ENCODE peak calls at places on chromosomes 5 and 9, in eight cellular contexts. Z is GM12891, I is stomach, M is spleen, H is prostate gland, V is sigmoid colon, B is breast epithelium, S is GM12892. U is an unnamed sample.

GRCh38 chr5:90096415-90097081 is 313.0 kb downstream of the CETN3 start:
- DNase-seq in Z (no peak), I (peak), M (no peak), H (no peak), V (no peak), B (no peak), S (no peak), U (no peak)

GRCh38 chr9:115006660-115007059 is 76.3 kb upstream of the TNFSF8 start:
- DNase-seq in Z (no peak), I (no peak), M (no peak), H (no peak), V (no peak), B (no peak), S (no peak), U (no peak)

GRCh38 chr5:90833753-90834152 is 275.2 kb downstream of the ADGRV1 start:
- DNase-seq in Z (no peak), I (no peak), M (no peak), H (no peak), V (no peak), B (no peak), S (no peak), U (no peak)

GRCh38 chr9:11235061-11235460 is 622.3 kb upstream of the PTPRD start:
- DNase-seq in Z (no peak), I (no peak), M (no peak), H (no peak), V (no peak), B (no peak), S (no peak), U (no peak)

GRCh38 chr5:122192477-122192876 is 63.1 kb downstream of the ZNF474 start:
- DNase-seq in Z (no peak), I (no peak), M (no peak), H (no peak), V (no peak), B (no peak), S (no peak), U (no peak)

GRCh38 chr5:14217587-14217986 is 74.4 kb downstream of the TRIO start:
- DNase-seq in Z (no peak), I (no peak), M (no peak), H (no peak), V (no peak), B (no peak), S (no peak), U (no peak)

GRCh38 chr5:1063661-1064382 is 48.0 kb downstream of the SLC12A7 start:
- DNase-seq in Z (no peak), I (no peak), M (no peak), H (no peak), V (no peak), B (no peak), S (no peak), U (no peak)

GRCh38 chr5:16502866-16503265 is 37.3 kb upstream of the ZNF622 start:
- DNase-seq in Z (no peak), I (no peak), M (no peak), H (no peak), V (no peak), B (no peak), S (no peak), U (no peak)

GRCh38 chr5:137214446-137215189 is 284.5 kb downstream of the SPOCK1 start:
- DNase-seq in Z (no peak), I (no peak), M (no peak), H (no peak), V (no peak), B (no peak), S (no peak), U (no peak)

GRCh38 chr9:88258012-88258411 is 119.7 kb upstream of the SPATA31C2 start:
- DNase-seq in Z (no peak), I (no peak), M (no peak), H (no peak), V (peak), B (no peak), S (no peak), U (no peak)

GRCh38 chr9:18921677-18922076 is 111.3 kb downstream of the SAXO1 start:
- DNase-seq in Z (no peak), I (no peak), M (no peak), H (no peak), V (no peak), B (no peak), S (no peak), U (no peak)

GRCh38 chr5:172791291-172791690 is 20.3 kb upstream of the DUSP1 start:
- DNase-seq in Z (no peak), I (no peak), M (no peak), H (no peak), V (peak), B (no peak), S (no peak), U (peak)

GRCh38 chr9:127714916-127715442 is 484 bp downstream of the PTRH1 start:
- DNase-seq in Z (peak), I (peak), M (peak), H (no peak), V (no peak), B (no peak), S (no peak), U (no peak)

GRCh38 chr9:92964981-92965758 is 17.8 kb downstream of the FGD3 start:
- DNase-seq in Z (no peak), I (peak), M (peak), H (no peak), V (no peak), B (peak), S (no peak), U (peak)

GRCh38 chr5:17807069-17807468 is 172.8 kb downstream of the TAF11L14 start:
- DNase-seq in Z (no peak), I (no peak), M (no peak), H (no peak), V (no peak), B (no peak), S (no peak), U (no peak)

GRCh38 chr9:128262687-128263086 is 13.1 kb downstream of the GOLGA2 start:
- DNase-seq in Z (no peak), I (no peak), M (no peak), H (no peak), V (no peak), B (no peak), S (no peak), U (no peak)

GRCh38 chr5:169219351-169219750 is 81.6 kb downstream of the SLIT3 start:
- DNase-seq in Z (no peak), I (no peak), M (no peak), H (no peak), V (no peak), B (no peak), S (no peak), U (no peak)

DNA sequence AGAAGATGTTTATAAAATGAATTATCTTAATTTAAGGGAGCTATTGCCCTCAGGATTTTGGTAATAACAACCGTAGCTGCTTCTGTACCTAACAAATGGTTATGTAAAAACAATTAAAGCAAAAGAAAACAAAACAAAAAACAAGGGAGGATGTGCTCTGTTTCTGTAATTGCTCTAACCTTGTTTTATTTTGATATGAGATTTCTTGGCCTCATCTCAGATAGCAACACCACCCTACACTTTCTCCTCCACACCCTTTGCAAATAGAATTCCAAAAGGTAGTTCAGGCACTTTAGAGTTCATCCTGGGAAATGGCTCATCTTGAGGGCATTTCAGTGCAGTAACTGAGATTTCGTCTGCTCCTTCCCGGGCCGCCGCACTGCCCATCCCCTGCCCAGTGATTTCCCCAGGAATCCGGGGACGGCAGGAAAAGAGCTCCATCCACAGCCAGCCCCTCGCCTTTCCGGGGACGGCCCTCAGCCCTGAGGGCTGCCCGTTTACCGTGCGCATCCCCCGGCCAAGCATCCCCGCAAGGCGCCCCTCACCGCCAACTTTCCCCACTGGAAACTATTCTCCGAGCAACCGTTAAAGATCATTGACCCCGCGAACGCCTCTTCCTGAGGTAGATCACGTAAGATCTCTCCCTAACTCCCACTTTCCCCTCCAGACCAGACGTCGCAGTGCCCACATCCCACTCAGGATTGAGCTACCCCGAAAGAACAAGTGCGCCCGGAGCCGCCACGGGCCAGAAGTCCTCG is 1.2 kb downstream of the FNBP1 start:
- DNase-seq in Z (no peak), I (no peak), M (peak), H (no peak), V (peak), B (no peak), S (no peak), U (no peak)
- TF ChIP-seq POLR2A in Z (no peak), I (no peak), M (no peak), H (no peak), V (no peak), B (no peak), S (peak), U (no peak)

GRCh38 chr5:113036826-113037225 is 60.2 kb downstream of the DCP2 start:
- DNase-seq in Z (no peak), I (no peak), M (no peak), H (no peak), V (no peak), B (no peak), S (no peak), U (no peak)
- TF ChIP-seq POLR2AphosphoS5 in Z (no peak), I (no peak), M (no peak), H (no peak), V (no peak), B (no peak), S (no peak), U (no peak)

GRCh38 chr9:35746583-35746982 is 2.4 kb downstream of the GBA2 start:
- DNase-seq in Z (no peak), I (no peak), M (no peak), H (no peak), V (no peak), B (no peak), S (no peak), U (no peak)
- TF ChIP-seq POLR2A in Z (no peak), I (no peak), M (no peak), H (no peak), V (no peak), B (no peak), S (no peak), U (no peak)

DNA sequence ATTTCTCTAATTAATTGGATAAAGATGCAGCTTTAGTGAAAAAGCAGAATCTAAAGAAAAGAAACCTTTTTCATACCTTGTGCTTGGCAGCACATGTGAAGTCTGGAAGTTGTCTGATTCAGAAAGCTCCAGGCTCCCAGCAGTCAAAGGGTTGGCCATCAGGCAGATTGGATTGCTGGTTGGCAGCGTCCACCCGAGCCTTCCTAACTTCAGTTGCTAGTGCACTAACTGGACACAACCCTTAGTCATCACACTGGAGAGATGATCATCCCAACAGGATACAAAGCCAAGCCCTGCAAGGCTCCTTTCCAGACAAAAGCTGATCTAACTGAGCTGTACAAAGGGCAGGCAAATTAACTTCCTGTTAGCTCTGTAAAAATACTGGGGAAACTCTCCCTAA is 185.5 kb downstream of the SNX18 start:
- DNase-seq in Z (no peak), I (no peak), M (no peak), H (no peak), V (peak), B (no peak), S (no peak), U (no peak)
- TF ChIP-seq POLR2AphosphoS5 in Z (no peak), I (no peak), M (no peak), H (no peak), V (peak), B (no peak), S (no peak), U (no peak)

GRCh38 chr5:10376530-10376929 is 23.0 kb downstream of the MARCHF6 start:
- DNase-seq in Z (no peak), I (no peak), M (no peak), H (no peak), V (no peak), B (no peak), S (no peak), U (no peak)
- TF ChIP-seq POLR2A in Z (no peak), I (no peak), M (no peak), H (no peak), V (no peak), B (no peak), S (no peak), U (no peak)